ENCODE peak calls at places on chromosomes 11 and 22, in seven cellular contexts. One of them, this sample, is unnamed.

GRCh38 chr22:42813501-42813900 is 43.6 kb downstream of the ARFGAP3 start:
- DNase-seq in iris pigment epithelial cell: no peak
- DNase-seq in stimulated activated CD4-positive, alpha-beta T cell treated with anti-CD3 and anti-CD28 coated beads, Interleukin-2, amount 100 ng/mL, for 48 hours: no peak
- DNase-seq in lower lobe of right lung: no peak
- DNase-seq in CD4-positive, alpha-beta T cell: no peak
- DNase-seq in effector memory CD8-positive, alpha-beta T cell: no peak
- DNase-seq in amniotic stem cell: no peak
- DNase-seq in this sample: no peak

GRCh38 chr11:67280791-67281551 is 8.1 kb upstream of the ANKRD13D start:
- DNase-seq in effector memory CD8-positive, alpha-beta T cell: no peak
- DNase-seq in amniotic stem cell: no peak
- DNase-seq in stimulated activated CD4-positive, alpha-beta T cell treated with anti-CD3 and anti-CD28 coated beads, Interleukin-2, amount 100 ng/mL, for 48 hours: no peak
- DNase-seq in iris pigment epithelial cell: no peak
- DNase-seq in CD4-positive, alpha-beta T cell: peak
- DNase-seq in lower lobe of right lung: peak
- DNase-seq in this sample: no peak

GRCh38 chr11:11400121-11400520 is 47.1 kb upstream of the CSNK2A3 start:
- DNase-seq in effector memory CD8-positive, alpha-beta T cell: no peak
- DNase-seq in amniotic stem cell: no peak
- DNase-seq in lower lobe of right lung: no peak
- DNase-seq in CD4-positive, alpha-beta T cell: no peak
- DNase-seq in iris pigment epithelial cell: no peak
- DNase-seq in stimulated activated CD4-positive, alpha-beta T cell treated with anti-CD3 and anti-CD28 coated beads, Interleukin-2, amount 100 ng/mL, for 48 hours: no peak
- DNase-seq in this sample: no peak

GRCh38 chr22:20244744-20245576 is 23.2 kb downstream of the RTN4R start:
- DNase-seq in lower lobe of right lung: no peak
- DNase-seq in effector memory CD8-positive, alpha-beta T cell: peak
- DNase-seq in iris pigment epithelial cell: no peak
- DNase-seq in stimulated activated CD4-positive, alpha-beta T cell treated with anti-CD3 and anti-CD28 coated beads, Interleukin-2, amount 100 ng/mL, for 48 hours: no peak
- DNase-seq in CD4-positive, alpha-beta T cell: peak
- DNase-seq in amniotic stem cell: no peak
- DNase-seq in this sample: no peak

GRCh38 chr11:22044126-22044525 is 148.8 kb upstream of the ANO5 start:
- DNase-seq in iris pigment epithelial cell: no peak
- DNase-seq in amniotic stem cell: no peak
- DNase-seq in stimulated activated CD4-positive, alpha-beta T cell treated with anti-CD3 and anti-CD28 coated beads, Interleukin-2, amount 100 ng/mL, for 48 hours: no peak
- DNase-seq in effector memory CD8-positive, alpha-beta T cell: no peak
- DNase-seq in CD4-positive, alpha-beta T cell: no peak
- DNase-seq in lower lobe of right lung: no peak
- DNase-seq in this sample: no peak

GRCh38 chr11:121544956-121545355 is 92.2 kb upstream of the SORL1-AS1 start:
- DNase-seq in stimulated activated CD4-positive, alpha-beta T cell treated with anti-CD3 and anti-CD28 coated beads, Interleukin-2, amount 100 ng/mL, for 48 hours: no peak
- DNase-seq in iris pigment epithelial cell: no peak
- DNase-seq in effector memory CD8-positive, alpha-beta T cell: peak
- DNase-seq in CD4-positive, alpha-beta T cell: no peak
- DNase-seq in amniotic stem cell: no peak
- DNase-seq in lower lobe of right lung: no peak
- DNase-seq in this sample: no peak

GRCh38 chr22:32904044-32904443 is 102.5 kb downstream of the TIMP3 start:
- DNase-seq in CD4-positive, alpha-beta T cell: no peak
- DNase-seq in iris pigment epithelial cell: peak
- DNase-seq in lower lobe of right lung: no peak
- DNase-seq in amniotic stem cell: no peak
- DNase-seq in effector memory CD8-positive, alpha-beta T cell: no peak
- DNase-seq in stimulated activated CD4-positive, alpha-beta T cell treated with anti-CD3 and anti-CD28 coated beads, Interleukin-2, amount 100 ng/mL, for 48 hours: no peak
- DNase-seq in this sample: peak

GRCh38 chr11:33256031-33256807 is 962 bp upstream of the HIPK3 start:
- DNase-seq in stimulated activated CD4-positive, alpha-beta T cell treated with anti-CD3 and anti-CD28 coated beads, Interleukin-2, amount 100 ng/mL, for 48 hours: no peak
- DNase-seq in CD4-positive, alpha-beta T cell: no peak
- DNase-seq in amniotic stem cell: no peak
- DNase-seq in effector memory CD8-positive, alpha-beta T cell: no peak
- DNase-seq in iris pigment epithelial cell: peak
- DNase-seq in lower lobe of right lung: no peak
- DNase-seq in this sample: peak

GRCh38 chr11:102244681-102245409 is 72.4 kb upstream of the BIRC3 start:
- DNase-seq in amniotic stem cell: peak
- DNase-seq in lower lobe of right lung: no peak
- DNase-seq in effector memory CD8-positive, alpha-beta T cell: no peak
- DNase-seq in iris pigment epithelial cell: peak
- DNase-seq in CD4-positive, alpha-beta T cell: no peak
- DNase-seq in stimulated activated CD4-positive, alpha-beta T cell treated with anti-CD3 and anti-CD28 coated beads, Interleukin-2, amount 100 ng/mL, for 48 hours: no peak
- DNase-seq in this sample: peak

This sample was measured in fibroblast of the aortic adventitia.